ENCODE peak calls at places on chromosomes 11 and 22, in four cellular contexts. One of them, this sample, is unnamed.

GRCh38 chr22:31425331-31426050 is 26.1 kb downstream of the DRG1 start:
- DNase-seq in pancreas: no peak
- DNase-seq in AG09309: no peak
- DNase-seq in thoracic aorta: no peak
- DNase-seq in this sample: no peak

GRCh38 chr22:28029201-28029948 is 110.3 kb upstream of the PITPNB start:
- DNase-seq in pancreas: peak; percentile 70
- DNase-seq in AG09309: no peak
- DNase-seq in thoracic aorta: no peak
- DNase-seq in this sample: no peak

GRCh38 chr11:27933992-27934829 is 173.7 kb downstream of the KIF18A start:
- DNase-seq in pancreas: no peak
- DNase-seq in AG09309: peak; percentile 100
- DNase-seq in thoracic aorta: no peak
- DNase-seq in this sample: no peak

GRCh38 chr11:77854838-77855237 is 33.9 kb downstream of the AAMDC start:
- DNase-seq in pancreas: no peak
- DNase-seq in AG09309: no peak
- DNase-seq in thoracic aorta: no peak
- DNase-seq in this sample: no peak

GRCh38 chr11:73999581-74000306 is 9.1 kb downstream of the UCP3 start:
- DNase-seq in pancreas: no peak
- DNase-seq in AG09309: no peak
- DNase-seq in thoracic aorta: no peak
- DNase-seq in this sample: no peak

GRCh38 chr11:102172127-102172848 is 62.0 kb downstream of the YAP1 start:
- DNase-seq in pancreas: no peak
- DNase-seq in AG09309: no peak
- DNase-seq in thoracic aorta: no peak
- DNase-seq in this sample: no peak

GRCh38 chr11:67354314-67355022 is 1.1 kb upstream of the POLD4 start:
- DNase-seq in pancreas: no peak
- DNase-seq in AG09309: peak; percentile 89
- DNase-seq in thoracic aorta: peak; percentile 87
- DNase-seq in this sample: peak; percentile 79

GRCh38 chr11:10114593-10115404 is 179.2 kb downstream of the SBF2 start:
- DNase-seq in pancreas: no peak
- DNase-seq in AG09309: no peak
- DNase-seq in thoracic aorta: no peak
- DNase-seq in this sample: no peak

GRCh38 chr11:63574856-63575602 is 11.8 kb upstream of the PLAAT2 start:
- DNase-seq in pancreas: peak; percentile 28
- DNase-seq in AG09309: no peak
- DNase-seq in thoracic aorta: peak; percentile 6
- DNase-seq in this sample: no peak

GRCh38 chr22:16717699-16718558 is 107.3 kb downstream of the XKR3 start:
- DNase-seq in pancreas: no peak
- DNase-seq in AG09309: no peak
- DNase-seq in thoracic aorta: no peak
- DNase-seq in this sample: no peak

GRCh38 chr22:40247976-40248375 is 70.3 kb downstream of the TNRC6B start:
- DNase-seq in pancreas: no peak
- DNase-seq in AG09309: no peak
- DNase-seq in thoracic aorta: no peak
- DNase-seq in this sample: no peak

GRCh38 chr22:24161909-24162308 is 19.4 kb upstream of the SUSD2 start:
- DNase-seq in pancreas: no peak
- DNase-seq in AG09309: no peak
- DNase-seq in thoracic aorta: no peak
- DNase-seq in this sample: no peak

GRCh38 chr11:23765862-23766261 is 731.0 kb upstream of the LUZP2 start:
- DNase-seq in pancreas: no peak
- DNase-seq in AG09309: no peak
- DNase-seq in thoracic aorta: no peak
- DNase-seq in this sample: no peak

GRCh38 chr11:77558380-77558779 is 31.4 kb upstream of the AQP11 start:
- DNase-seq in pancreas: no peak
- DNase-seq in AG09309: no peak
- DNase-seq in thoracic aorta: no peak
- DNase-seq in this sample: no peak

GRCh38 chr11:118918128-118918685 is 7.5 kb downstream of the BCL9L start:
- DNase-seq in pancreas: peak; percentile 77
- DNase-seq in AG09309: peak; percentile 96
- DNase-seq in thoracic aorta: no peak
- DNase-seq in this sample: peak; percentile 93

GRCh38 chr11:97722721-97723120 is 1298.0 kb upstream of the CNTN5 start:
- DNase-seq in pancreas: no peak
- DNase-seq in AG09309: no peak
- DNase-seq in thoracic aorta: no peak
- DNase-seq in this sample: no peak

GRCh38 chr11:65130631-65131416 is 3.5 kb downstream of the SYVN1 start:
- DNase-seq in pancreas: no peak
- DNase-seq in AG09309: no peak
- DNase-seq in thoracic aorta: no peak
- DNase-seq in this sample: no peak

GRCh38 chr22:50507421-50507990 is at the start of gene LMF2:
- DNase-seq in pancreas: peak; percentile 96
- DNase-seq in AG09309: peak; percentile 11
- DNase-seq in thoracic aorta: no peak
- DNase-seq in this sample: no peak

GRCh38 chr11:16739326-16739875 is 954 bp downstream of the C11orf58 start:
- DNase-seq in pancreas: no peak
- DNase-seq in AG09309: no peak
- DNase-seq in thoracic aorta: no peak
- DNase-seq in this sample: no peak

GRCh38 chr11:74008373-74009229 is at the start of gene UCP3:
- DNase-seq in pancreas: no peak
- DNase-seq in AG09309: no peak
- DNase-seq in thoracic aorta: no peak
- DNase-seq in this sample: no peak

GRCh38 chr11:1640076-1640946 is 10.7 kb downstream of the KRTAP5-5 start:
- DNase-seq in pancreas: peak; percentile 81
- DNase-seq in AG09309: no peak
- DNase-seq in thoracic aorta: no peak
- DNase-seq in this sample: no peak

GRCh38 chr22:39980635-39981034 is 14.1 kb upstream of the FAM83F start:
- DNase-seq in pancreas: no peak
- DNase-seq in AG09309: no peak
- DNase-seq in thoracic aorta: no peak
- DNase-seq in this sample: no peak

GRCh38 chr11:73240190-73240781 is 22.2 kb downstream of the P2RY2 start:
- DNase-seq in pancreas: peak; percentile 53
- DNase-seq in AG09309: peak; percentile 44
- DNase-seq in thoracic aorta: peak; percentile 45
- DNase-seq in this sample: peak; percentile 52

GRCh38 chr22:49010086-49010863 is 817.4 kb downstream of the BRD1 start:
- DNase-seq in pancreas: no peak
- DNase-seq in AG09309: no peak
- DNase-seq in thoracic aorta: no peak
- DNase-seq in this sample: no peak

GRCh38 chr22:28146401-28147304 is 227.6 kb upstream of the PITPNB start:
- DNase-seq in pancreas: no peak
- DNase-seq in AG09309: no peak
- DNase-seq in thoracic aorta: no peak
- DNase-seq in this sample: no peak

GRCh38 chr22:20615533-20616450 is 108.4 kb downstream of the MED15 start:
- DNase-seq in pancreas: no peak
- DNase-seq in AG09309: no peak
- DNase-seq in thoracic aorta: no peak
- DNase-seq in this sample: no peak

GRCh38 chr22:45101828-45102227 is 61.9 kb upstream of the NUP50 start:
- DNase-seq in pancreas: no peak
- DNase-seq in AG09309: no peak
- DNase-seq in thoracic aorta: no peak
- DNase-seq in this sample: peak; percentile 59

GRCh38 chr11:90639687-90640086 is 416.8 kb upstream of the CHORDC1 start:
- DNase-seq in pancreas: no peak
- DNase-seq in AG09309: no peak
- DNase-seq in thoracic aorta: no peak
- DNase-seq in this sample: no peak

GRCh38 chr22:50218153-50218995 is 17.6 kb downstream of the SELENOO start:
- DNase-seq in pancreas: no peak
- DNase-seq in AG09309: no peak
- DNase-seq in thoracic aorta: no peak
- DNase-seq in this sample: no peak

GRCh38 chr11:70668204-70669202 is 270.2 kb downstream of the CTTN start:
- DNase-seq in pancreas: no peak
- DNase-seq in AG09309: no peak
- DNase-seq in thoracic aorta: no peak
- DNase-seq in this sample: no peak

GRCh38 chr11:111308140-111308539 is 9.8 kb downstream of the POU2AF3 start:
- DNase-seq in pancreas: peak; percentile 79
- DNase-seq in AG09309: no peak
- DNase-seq in thoracic aorta: no peak
- DNase-seq in this sample: no peak

GRCh38 chr11:764322-765024 is 12.8 kb downstream of the GATD1 start:
- DNase-seq in pancreas: peak; percentile 54
- DNase-seq in AG09309: no peak
- DNase-seq in thoracic aorta: no peak
- DNase-seq in this sample: no peak

GRCh38 chr11:17403977-17404759 is 15.7 kb upstream of the KCNJ11 start:
- DNase-seq in pancreas: peak; percentile 45
- DNase-seq in AG09309: peak; percentile 5
- DNase-seq in thoracic aorta: no peak
- DNase-seq in this sample: no peak

GRCh38 chr22:49724893-49725489 is 102.7 kb downstream of the BRD1 start:
- DNase-seq in pancreas: peak; percentile 85
- DNase-seq in AG09309: no peak
- DNase-seq in thoracic aorta: no peak
- DNase-seq in this sample: no peak

GRCh38 chr22:19779685-19780268 is 19.2 kb downstream of the TBX1 start:
- DNase-seq in pancreas: no peak
- DNase-seq in AG09309: no peak
- DNase-seq in thoracic aorta: no peak
- DNase-seq in this sample: no peak

GRCh38 chr11:12088531-12088930 is 21.9 kb upstream of the MICAL2 start:
- DNase-seq in pancreas: no peak
- DNase-seq in AG09309: no peak
- DNase-seq in thoracic aorta: no peak
- DNase-seq in this sample: no peak

GRCh38 chr11:12085371-12086251 is 24.8 kb upstream of the MICAL2 start:
- DNase-seq in pancreas: no peak
- DNase-seq in AG09309: no peak
- DNase-seq in thoracic aorta: no peak
- DNase-seq in this sample: no peak

GRCh38 chr11:12088047-12088481 is 22.3 kb upstream of the MICAL2 start:
- DNase-seq in pancreas: no peak
- DNase-seq in AG09309: peak; percentile 43
- DNase-seq in thoracic aorta: peak; percentile 31
- DNase-seq in this sample: no peak

GRCh38 chr11:12086271-12087074 is 23.9 kb upstream of the MICAL2 start:
- DNase-seq in pancreas: no peak
- DNase-seq in AG09309: peak; percentile 95
- DNase-seq in thoracic aorta: peak; percentile 65
- DNase-seq in this sample: peak; percentile 83

DNA sequence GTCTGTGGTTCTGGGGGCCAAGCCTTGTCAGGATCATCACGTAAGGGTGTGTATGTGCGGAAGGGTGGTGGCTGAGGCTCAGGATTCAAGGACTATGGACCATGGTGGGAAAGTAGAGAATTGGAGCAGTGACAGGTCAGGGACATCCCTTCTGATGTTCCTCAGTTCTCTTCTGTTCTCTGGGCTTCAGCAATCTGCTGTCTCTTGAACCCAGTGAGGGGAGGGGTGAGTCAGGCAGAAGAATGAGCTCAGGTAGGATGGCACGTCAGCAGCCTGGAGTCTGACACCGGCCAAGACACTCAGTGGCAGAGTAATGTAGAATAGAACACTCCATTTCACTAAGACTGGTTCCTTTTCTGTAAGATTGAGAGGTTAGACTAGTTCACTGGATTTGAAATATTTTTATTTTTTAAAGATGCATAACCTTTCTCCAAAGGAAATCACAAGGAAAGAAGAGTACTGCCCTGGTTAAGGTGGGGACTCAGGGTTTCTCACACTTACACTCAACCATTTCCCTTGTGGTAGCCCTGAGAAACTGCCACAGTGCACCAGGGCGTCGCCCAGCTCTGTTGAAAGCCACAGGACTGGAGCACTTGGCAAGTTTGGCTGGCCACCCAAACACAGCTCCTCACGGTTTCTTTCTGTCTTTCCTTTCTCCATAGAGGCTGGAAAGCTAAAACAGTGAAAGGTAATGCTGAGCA is 23.2 kb upstream of the MICAL2 start:
- DNase-seq in pancreas: no peak
- DNase-seq in AG09309: peak; percentile 64
- DNase-seq in thoracic aorta: no peak
- DNase-seq in this sample: no peak
- TF ChIP-seq CTCF in pancreas: no peak
- TF ChIP-seq CTCF in AG09309: peak; percentile 30
- TF ChIP-seq CTCF in thoracic aorta: peak; percentile 51
- TF ChIP-seq CTCF in this sample: peak; percentile 14

GRCh38 chr11:130088909-130089668 is 19.4 kb downstream of the APLP2 start:
- DNase-seq in pancreas: no peak
- DNase-seq in AG09309: no peak
- DNase-seq in thoracic aorta: no peak
- DNase-seq in this sample: no peak
- TF ChIP-seq CTCF in pancreas: no peak
- TF ChIP-seq CTCF in AG09309: no peak
- TF ChIP-seq CTCF in thoracic aorta: no peak
- TF ChIP-seq CTCF in this sample: no peak

GRCh38 chr11:92854162-92854561 is 115.3 kb upstream of the MTNR1B start:
- DNase-seq in pancreas: no peak
- DNase-seq in AG09309: no peak
- DNase-seq in thoracic aorta: no peak
- DNase-seq in this sample: no peak
- TF ChIP-seq CTCF in pancreas: no peak
- TF ChIP-seq CTCF in AG09309: no peak
- TF ChIP-seq CTCF in thoracic aorta: no peak
- TF ChIP-seq CTCF in this sample: no peak

DNA sequence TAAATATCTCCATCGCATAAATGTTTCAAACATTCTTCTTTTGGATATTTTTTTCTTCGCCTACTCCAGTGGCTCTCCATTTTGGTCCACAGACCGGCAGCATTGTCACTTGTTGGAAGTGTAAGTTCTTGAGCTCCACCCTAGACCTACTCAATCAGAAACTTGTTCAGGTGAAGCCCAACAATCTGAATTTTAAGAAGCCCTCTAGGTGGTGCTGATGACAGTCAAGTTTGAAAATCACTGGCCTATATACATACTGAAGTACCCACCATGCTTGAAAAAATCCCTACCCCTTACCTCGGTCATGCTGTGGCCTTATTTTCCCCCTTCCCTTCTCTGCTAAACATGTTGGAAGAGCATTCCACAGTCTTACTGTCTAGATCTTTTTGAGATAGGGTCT is 10.2 kb upstream of the ACAT1 start:
- DNase-seq in pancreas: no peak
- DNase-seq in AG09309: no peak
- DNase-seq in thoracic aorta: no peak
- DNase-seq in this sample: no peak
- TF ChIP-seq CTCF in pancreas: no peak
- TF ChIP-seq CTCF in AG09309: no peak
- TF ChIP-seq CTCF in thoracic aorta: no peak
- TF ChIP-seq CTCF in this sample: no peak